ENCODE peak calls at places on chromosomes 1 and 21, in four cellular contexts. P is cardiac muscle cell, Z is left ventricle myocardium inferior, E is foreskin fibroblast. G is an unnamed sample.

GRCh38 chr1:236282159-236282716 is 480 bp upstream of the ERO1B start:
- DNase-seq in Z (no peak), P (no peak), E (no peak), G (no peak)

GRCh38 chr1:207981976-207982375 is 71.1 kb upstream of the CD34 start:
- DNase-seq in P (peak), E (no peak), Z (no peak), G (peak)

GRCh38 chr1:174204697-174205308 is 45.5 kb downstream of the RABGAP1L start:
- DNase-seq in E (no peak), Z (no peak), P (no peak), G (no peak)

GRCh38 chr1:3669971-3670431 is 17.7 kb downstream of the TP73 start:
- DNase-seq in Z (peak), P (no peak), E (no peak), G (no peak)

GRCh38 chr1:210362526-210362925 is 33.8 kb downstream of the HHAT start:
- DNase-seq in Z (no peak), P (peak), E (peak), G (no peak)

GRCh38 chr1:29539971-29540370 is 303.6 kb downstream of the PTPRU start:
- DNase-seq in Z (no peak), P (no peak), E (no peak), G (no peak)

GRCh38 chr1:187621961-187622360 is 793.2 kb downstream of the PLA2G4A start:
- DNase-seq in Z (no peak), P (peak), E (no peak), G (no peak)

GRCh38 chr1:204746838-204747442 is 61.4 kb upstream of the LRRN2 start:
- DNase-seq in E (peak), P (peak), Z (no peak), G (peak)

GRCh38 chr1:158819461-158820443 is 11.4 kb upstream of the MNDA start:
- DNase-seq in P (peak), E (no peak), Z (no peak), G (no peak)

GRCh38 chr1:151611288-151611790 is 511 bp upstream of the SNX27 start:
- DNase-seq in P (peak), E (peak), Z (no peak), G (no peak)

GRCh38 chr21:44880762-44881585 is 7.5 kb upstream of the PTTG1IP start:
- DNase-seq in E (peak), P (peak), Z (no peak), G (no peak)

GRCh38 chr1:161506336-161507223 is 1.3 kb downstream of the FCGR2A start:
- DNase-seq in E (no peak), Z (peak), P (peak), G (no peak)

GRCh38 chr1:111225717-111226400 is 1.7 kb upstream of the CHI3L2 start:
- DNase-seq in Z (no peak), E (no peak), P (peak), G (no peak)

GRCh38 chr21:43958364-43959158 is 53.5 kb upstream of the TRAPPC10 start:
- DNase-seq in E (no peak), Z (no peak), P (no peak), G (no peak)

GRCh38 chr1:85315789-85316188 is 39.4 kb upstream of the BCL10 start:
- DNase-seq in Z (no peak), E (no peak), P (peak), G (no peak)

GRCh38 chr1:15702722-15703550 is 18.8 kb downstream of the PLEKHM2 start:
- DNase-seq in E (no peak), Z (no peak), P (peak), G (no peak)

GRCh38 chr1:26522073-26522472 is 7.5 kb upstream of the RPS6KA1 start:
- DNase-seq in P (no peak), Z (no peak), E (no peak), G (no peak)

GRCh38 chr1:162166934-162167615 is 97.6 kb downstream of the NOS1AP start:
- DNase-seq in E (no peak), Z (no peak), P (no peak), G (no peak)

GRCh38 chr1:100038401-100039306 is 68.9 kb downstream of the SLC35A3 start:
- DNase-seq in Z (peak), P (peak), E (peak), G (peak)

GRCh38 chr21:40143822-40144525 is 276.7 kb downstream of the PCP4 start:
- DNase-seq in P (peak), Z (peak), E (peak), G (peak)

GRCh38 chr1:96388421-96389310 is 332.9 kb upstream of the PTBP2 start:
- DNase-seq in Z (no peak), P (no peak), E (peak), G (no peak)

GRCh38 chr21:45313015-45313414 is 25.3 kb upstream of the POFUT2 start:
- DNase-seq in E (no peak), Z (peak), P (no peak), G (no peak)

GRCh38 chr21:46005481-46005881 is 23.9 kb downstream of the COL6A1 start:
- DNase-seq in P (no peak), E (no peak), Z (peak), G (peak)

GRCh38 chr21:33078907-33079582 is 9.1 kb downstream of the OLIG1 start:
- DNase-seq in E (peak), P (peak), Z (no peak), G (no peak)

GRCh38 chr1:89907669-89908293 is 86.9 kb downstream of the LRRC8D start:
- DNase-seq in Z (no peak), P (peak), E (peak), G (no peak)

GRCh38 chr1:205187420-205187819 is 24.1 kb downstream of the DSTYK start:
- DNase-seq in P (no peak), E (no peak), Z (no peak), G (no peak)

GRCh38 chr1:58755468-58755872 is 28.4 kb downstream of the JUN start:
- DNase-seq in Z (peak), E (peak), P (peak), G (no peak)

GRCh38 chr1:7106442-7107108 is 321.3 kb downstream of the CAMTA1 start:
- DNase-seq in Z (no peak), P (no peak), E (no peak), G (no peak)

GRCh38 chr1:163315773-163316374 is 5.9 kb upstream of the NUF2 start:
- DNase-seq in Z (no peak), P (peak), E (no peak), G (peak)
- TF ChIP-seq CTCF in Z (peak), P (peak), E (peak), G (peak)

DNA sequence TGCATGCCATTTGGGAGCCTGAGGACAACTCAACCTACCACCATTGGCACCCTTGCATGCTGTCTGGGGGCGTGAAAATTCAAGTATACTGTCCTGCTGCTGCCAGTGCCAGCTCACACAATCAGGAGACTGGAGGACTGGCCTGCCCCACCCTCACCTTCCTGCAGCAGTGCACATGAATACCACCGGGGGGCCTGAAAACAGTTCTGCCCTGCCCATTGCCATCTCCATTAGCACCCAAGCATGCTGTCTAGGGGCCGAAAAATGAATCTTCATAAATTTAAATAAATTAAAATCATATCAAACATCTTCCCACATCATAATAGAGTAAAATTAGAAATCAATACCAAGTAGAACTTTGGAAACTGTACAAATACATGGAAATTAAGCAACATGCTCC is 322.1 kb upstream of the TMPRSS15 start:
- DNase-seq in Z (no peak), E (no peak), P (no peak), G (no peak)
- TF ChIP-seq CTCF in Z (no peak), E (no peak), P (no peak), G (no peak)

DNA sequence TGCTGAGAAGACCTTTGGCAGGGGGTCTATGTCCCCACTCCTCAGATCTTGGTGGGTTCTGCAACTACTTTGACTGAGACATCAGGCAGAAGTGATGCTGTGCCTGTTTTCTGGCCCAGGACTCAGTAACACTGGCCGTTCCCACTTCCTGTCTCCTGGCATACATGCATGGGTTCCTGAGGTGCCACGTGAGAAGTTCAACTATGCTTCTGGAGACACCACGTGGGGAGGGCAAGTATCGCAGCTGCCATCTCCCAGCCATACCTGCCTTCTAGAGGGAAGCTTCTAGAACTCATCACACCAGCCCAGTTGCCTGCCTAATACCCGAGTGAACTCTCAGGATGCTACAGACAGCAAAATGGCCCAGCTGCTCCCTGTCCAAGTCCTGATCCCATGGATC is 65.8 kb downstream of the TRABD2B start:
- DNase-seq in E (no peak), P (no peak), Z (no peak), G (no peak)
- TF ChIP-seq CTCF in E (no peak), P (no peak), Z (peak), G (no peak)

DNA sequence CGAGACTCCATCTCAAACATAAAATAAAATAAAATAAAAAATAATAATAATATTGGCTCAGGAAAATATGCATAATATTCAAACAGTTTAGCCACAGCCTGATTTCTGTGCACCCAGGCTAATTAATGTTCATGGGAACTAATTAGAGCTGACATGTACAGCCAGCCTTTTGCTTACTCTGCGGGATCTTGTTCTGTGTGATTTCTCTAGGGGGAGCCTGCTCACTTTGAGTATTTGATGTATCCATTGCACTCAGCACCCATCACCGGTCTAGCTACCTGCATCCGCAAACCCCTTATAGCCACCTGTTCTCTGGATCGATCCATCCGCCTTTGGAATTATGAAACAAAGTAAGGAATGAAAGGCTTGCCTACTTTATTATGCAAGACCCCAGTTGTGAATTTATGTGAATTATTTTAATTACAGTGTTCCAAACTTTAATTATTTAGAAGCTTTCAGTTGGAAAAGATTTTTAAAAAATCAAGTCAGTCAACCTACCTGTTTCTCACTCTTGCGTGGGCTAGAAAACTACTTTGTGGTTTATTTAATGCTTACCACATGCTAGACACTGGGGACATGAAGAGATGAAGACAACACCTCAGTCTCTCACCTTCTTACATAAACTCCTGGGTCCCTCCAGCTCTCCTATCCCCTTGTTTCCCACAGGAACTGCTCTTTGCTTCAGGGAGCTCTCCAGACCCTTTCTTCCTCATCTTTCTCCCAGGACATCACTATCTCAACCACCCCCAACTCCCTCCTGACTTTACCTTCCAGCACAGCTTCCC is 25.4 kb downstream of the CFAP57 start:
- DNase-seq in P (no peak), E (no peak), Z (no peak), G (no peak)
- TF ChIP-seq CTCF in P (no peak), E (no peak), Z (no peak), G (no peak)

GRCh38 chr21:18840239-18840638 is 436.7 kb upstream of the TMPRSS15 start:
- DNase-seq in P (no peak), Z (no peak), E (no peak), G (no peak)
- TF ChIP-seq CTCF in P (no peak), Z (no peak), E (no peak), G (no peak)

DNA sequence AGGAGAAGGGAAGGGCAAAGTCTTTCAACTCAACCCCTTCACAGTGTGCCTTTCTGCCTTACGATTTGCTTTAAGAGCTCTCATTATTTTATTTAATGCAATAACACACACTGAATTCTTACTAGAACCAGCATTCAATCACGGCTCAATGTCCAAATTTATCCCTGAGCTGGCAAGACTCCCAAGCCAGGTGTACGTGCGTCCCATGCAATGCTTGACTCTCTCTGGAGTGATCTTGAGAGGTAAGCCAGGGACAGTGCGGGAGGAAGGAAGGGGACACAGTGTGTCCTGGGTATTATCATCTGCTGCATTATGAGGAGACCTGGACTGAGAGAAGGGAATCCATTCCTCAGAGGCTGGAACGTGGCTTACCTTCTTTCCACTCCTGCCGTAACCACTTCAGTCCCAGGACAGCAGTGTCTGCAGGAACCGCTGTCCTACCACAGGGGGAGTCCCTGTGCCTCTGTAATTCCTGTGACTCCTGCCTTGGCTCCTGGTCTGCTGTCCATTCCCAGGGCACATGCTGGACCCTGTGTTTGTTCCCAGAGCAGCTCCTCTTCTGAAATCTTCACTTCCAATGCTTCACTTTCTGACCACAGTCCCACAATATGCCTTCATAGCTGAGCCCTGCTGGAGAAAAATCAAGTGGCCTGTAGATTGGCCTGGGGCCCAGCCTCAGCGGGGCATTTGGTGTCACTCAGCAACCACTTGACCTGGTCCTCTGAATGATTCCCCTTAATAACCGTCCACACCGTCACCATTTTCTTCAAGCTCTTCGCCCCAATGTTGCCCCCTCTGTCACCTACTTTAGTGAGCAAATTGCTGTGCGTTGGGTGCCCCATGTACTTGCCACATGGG is 28.6 kb upstream of the STUM start:
- DNase-seq in P (no peak), E (no peak), Z (no peak), G (no peak)
- TF ChIP-seq CTCF in P (no peak), E (no peak), Z (peak), G (peak)

GRCh38 chr21:16205527-16205926 is 475.7 kb downstream of the USP25 start:
- DNase-seq in Z (no peak), E (no peak), P (no peak), G (no peak)
- TF ChIP-seq CTCF in Z (no peak), E (no peak), P (no peak), G (no peak)

DNA sequence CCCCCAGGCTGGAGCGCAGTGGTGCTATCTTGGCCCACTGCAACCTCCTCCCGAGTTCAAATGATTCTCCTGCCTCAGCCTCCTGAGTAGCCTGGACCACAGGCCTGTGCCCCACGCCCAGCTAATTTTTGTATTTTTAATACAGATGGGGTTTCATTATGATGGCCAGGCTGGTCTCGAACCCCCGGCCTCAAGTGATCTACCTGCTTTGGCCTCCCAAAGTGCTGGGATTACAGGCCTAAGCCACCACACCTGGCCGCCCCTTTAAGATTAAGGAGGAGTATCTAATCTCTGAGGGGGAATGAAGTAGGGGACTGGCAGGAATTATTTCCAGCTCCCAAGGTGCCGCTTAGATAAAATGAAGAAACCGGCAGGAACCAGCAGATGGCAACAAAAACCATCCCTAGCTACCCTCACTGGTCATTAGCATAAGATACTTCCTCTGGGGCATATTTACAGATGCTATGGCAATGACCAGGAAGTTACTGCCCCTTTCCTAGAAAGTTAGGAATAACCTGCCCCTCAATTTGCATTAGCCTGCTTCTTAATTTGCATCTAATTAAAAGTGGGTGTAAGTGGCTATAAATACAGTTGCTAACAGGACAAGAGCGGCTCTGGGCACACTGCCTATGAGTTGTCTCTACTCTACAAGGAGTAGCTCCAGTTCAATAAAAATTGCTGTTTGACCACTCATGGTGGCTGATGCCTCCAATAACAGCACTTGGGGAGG is 7.1 kb upstream of the NSUN4 start:
- DNase-seq in P (peak), Z (no peak), E (peak), G (no peak)
- TF ChIP-seq CTCF in P (peak), Z (peak), E (peak), G (no peak)

GRCh38 chr1:201020647-201021332 is 2.7 kb downstream of the KIF21B start:
- DNase-seq in E (no peak), Z (no peak), P (peak), G (peak)
- TF ChIP-seq CTCF in E (no peak), Z (no peak), P (peak), G (peak)

DNA sequence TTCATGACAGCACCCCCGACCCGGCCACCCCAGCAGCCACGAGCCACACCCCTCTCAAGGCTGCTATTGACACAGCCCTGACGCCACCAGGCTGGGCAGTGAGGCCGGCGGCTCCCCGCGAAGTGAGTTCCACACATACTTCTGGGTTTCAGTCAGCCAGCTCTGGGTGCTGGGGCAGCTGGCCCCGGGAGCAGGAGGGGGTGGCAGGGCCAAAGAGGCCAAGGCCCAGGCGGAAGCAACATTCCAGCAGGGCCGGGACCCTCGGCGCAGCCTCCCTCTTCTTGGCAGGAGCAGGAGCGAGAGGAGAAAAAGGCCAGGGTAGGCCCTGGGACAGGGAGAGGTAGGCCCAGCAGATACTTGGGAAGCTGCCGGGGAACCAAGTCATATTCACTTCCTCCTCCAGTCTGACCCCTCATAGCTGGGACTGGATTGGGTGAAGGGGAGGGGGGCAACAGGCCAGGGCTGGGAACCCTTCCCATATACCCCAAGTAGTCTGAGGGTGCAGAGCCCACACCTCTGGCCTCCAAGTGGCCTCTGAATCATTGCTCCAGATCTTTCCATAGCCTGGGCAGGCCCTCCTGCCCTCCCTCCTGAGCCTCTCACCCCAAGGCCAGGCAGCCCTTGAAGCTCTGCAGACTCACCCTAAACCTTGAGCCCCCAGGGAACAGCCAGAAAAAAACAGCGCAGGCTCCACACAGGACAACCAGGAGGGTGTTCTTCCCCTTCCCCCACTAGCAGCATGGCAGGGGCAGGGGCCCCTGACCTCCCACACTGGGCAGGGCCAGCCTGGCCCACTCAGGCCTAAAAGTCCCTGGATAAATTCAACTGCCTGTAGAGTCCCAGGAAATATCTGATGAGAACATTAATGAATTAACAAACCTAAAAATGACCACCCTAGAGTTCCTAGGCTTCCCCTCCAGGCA is 5.7 kb downstream of the HSPG2 start:
- DNase-seq in Z (peak), E (peak), P (peak), G (no peak)
- TF ChIP-seq CTCF in Z (no peak), E (no peak), P (no peak), G (no peak)